ENCODE peak calls at places on chromosomes 12 and 14, in four cellular contexts. X is CD14-positive monocyte, J is GDM1, W is RPMI8226. N is an unnamed sample.

GRCh38 chr14:100372357-100373048 is 49.4 kb downstream of the SLC25A47 start:
- DNase-seq in J (no peak), W (no peak), X (peak), N (no peak)

GRCh38 chr12:98418357-98419075 is 96.9 kb upstream of the TMPO start:
- DNase-seq in W (peak), X (no peak), J (no peak), N (no peak)

GRCh38 chr12:13038491-13039161 is 5.6 kb upstream of the FAM234B start:
- DNase-seq in W (no peak), X (no peak), J (no peak), N (no peak)

GRCh38 chr14:104746951-104747481 is 5.9 kb upstream of the SIVA1 start:
- DNase-seq in X (no peak), J (no peak), W (no peak), N (no peak)

GRCh38 chr12:119802472-119802871 is 74.6 kb downstream of the CIT start:
- DNase-seq in J (no peak), W (no peak), X (no peak), N (no peak)

GRCh38 chr12:98646165-98646764 is 1.2 kb downstream of the APAF1 start:
- DNase-seq in X (no peak), W (no peak), J (no peak), N (no peak)

GRCh38 chr12:1796515-1797010 is 23.8 kb upstream of the LRTM2 start:
- DNase-seq in W (peak), X (peak), J (no peak), N (peak)

GRCh38 chr14:34781242-34781641 is 66.8 kb upstream of the CFL2 start:
- DNase-seq in X (no peak), W (peak), J (no peak), N (no peak)

GRCh38 chr12:59934486-59934885 is 338.7 kb downstream of the SLC16A7 start:
- DNase-seq in W (no peak), X (no peak), J (no peak), N (no peak)

GRCh38 chr12:57726151-57726883 is 12.2 kb downstream of the AGAP2 start:
- DNase-seq in W (no peak), X (peak), J (no peak), N (no peak)

GRCh38 chr12:51663390-51663789 is 72.4 kb downstream of the SCN8A start:
- DNase-seq in X (no peak), J (no peak), W (no peak), N (no peak)